ENCODE peak calls at places on chromosomes 1 and 21, in four cellular contexts. J, H, D and E are unnamed samples.
A peak's percentile ranks its signal among the peaks of the same experiment; 100 is the strongest.

GRCh38 chr1:87869563-87869962 is 540.9 kb downstream of the LMO4 start:
- DNase-seq in J (no peak), H (no peak), D (no peak), E (no peak)

GRCh38 chr1:20787100-20787774 is at the start of gene HP1BP3:
- DNase-seq in J (peak; percentile 76), H (peak; percentile 83), D (peak; percentile 82), E (peak; percentile 93)

GRCh38 chr1:14996133-14997050 is 157.2 kb upstream of the TMEM51 start:
- DNase-seq in J (no peak), H (no peak), D (peak; percentile 90), E (no peak)

GRCh38 chr21:45086342-45086958 is 12.1 kb downstream of the ADARB1 start:
- DNase-seq in J (no peak), H (no peak), D (peak; percentile 78), E (no peak)

GRCh38 chr21:42830456-42831455 is 48.6 kb downstream of the WDR4 start:
- DNase-seq in J (no peak), H (no peak), D (peak; percentile 49), E (no peak)

GRCh38 chr21:34333150-34333739 is 30.6 kb upstream of the KCNE2 start:
- DNase-seq in J (no peak), H (no peak), D (no peak), E (no peak)

GRCh38 chr1:241413386-241413785 is 56.4 kb upstream of the RGS7 start:
- DNase-seq in J (no peak), H (no peak), D (no peak), E (no peak)

GRCh38 chr1:168966217-168966616 is 140.3 kb upstream of the ATP1B1 start:
- DNase-seq in J (no peak), H (no peak), D (no peak), E (peak; percentile 6)

GRCh38 chr1:11920239-11920903 is 5.9 kb downstream of the KIAA2013 start:
- DNase-seq in J (no peak), H (no peak), D (no peak), E (no peak)

GRCh38 chr1:51936531-51936930 is 54.0 kb downstream of the RAB3B start:
- DNase-seq in J (no peak), H (no peak), D (no peak), E (no peak)

GRCh38 chr1:222418654-222419053 is 129.2 kb downstream of the HHIPL2 start:
- DNase-seq in J (no peak), H (no peak), D (no peak), E (no peak)

GRCh38 chr1:35637401-35637809 is 3.9 kb downstream of the PSMB2 start:
- DNase-seq in J (no peak), H (no peak), D (no peak), E (peak; percentile 79)

GRCh38 chr21:42030311-42030710 is 20.2 kb upstream of the ZBTB21 start:
- DNase-seq in J (no peak), H (no peak), D (no peak), E (no peak)

GRCh38 chr21:36097427-36098230 is 27.8 kb downstream of the CBR1 start:
- DNase-seq in J (no peak), H (no peak), D (no peak), E (no peak)

GRCh38 chr1:8361198-8361849 is 43.4 kb downstream of the SLC45A1 start:
- DNase-seq in J (no peak), H (no peak), D (no peak), E (no peak)

GRCh38 chr1:17011439-17012307 is at the start of gene ATP13A2:
- DNase-seq in J (peak; percentile 74), H (peak; percentile 69), D (peak; percentile 85), E (peak; percentile 62)

GRCh38 chr1:200307755-200308066 is 102.1 kb downstream of the ZNF281 start:
- DNase-seq in J (no peak), H (no peak), D (no peak), E (no peak)

GRCh38 chr1:10514490-10515235 is 39.9 kb downstream of the PEX14 start:
- DNase-seq in J (no peak), H (no peak), D (no peak), E (peak; percentile 98)

GRCh38 chr1:184379111-184379752 is 7.6 kb upstream of the C1orf21 start:
- DNase-seq in J (no peak), H (no peak), D (no peak), E (no peak)

GRCh38 chr1:164765557-164765956 is 206.6 kb downstream of the PBX1 start:
- DNase-seq in J (no peak), H (no peak), D (no peak), E (no peak)

GRCh38 chr1:147641695-147642592 is 28.4 kb downstream of the ACP6 start:
- DNase-seq in J (no peak), H (peak; percentile 53), D (peak; percentile 78), E (peak; percentile 50)

GRCh38 chr1:40096646-40096976 is 441 bp downstream of the PPT1 start:
- DNase-seq in J (no peak), H (no peak), D (no peak), E (peak; percentile 96)

GRCh38 chr1:221449801-221450470 is 292.0 kb downstream of the DUSP10 start:
- DNase-seq in J (no peak), H (no peak), D (no peak), E (no peak)

GRCh38 chr1:67817319-67817718 is 15.9 kb downstream of the GNG12 start:
- DNase-seq in J (no peak), H (no peak), D (no peak), E (no peak)

GRCh38 chr1:205012416-205013140 is 30.4 kb upstream of the CNTN2 start:
- DNase-seq in J (no peak), H (no peak), D (no peak), E (peak; percentile 58)

GRCh38 chr1:18642278-18643095 is 11.8 kb downstream of the PAX7 start:
- DNase-seq in J (no peak), H (no peak), D (no peak), E (no peak)

GRCh38 chr1:108962681-108963051 is 618 bp downstream of the CLCC1 start:
- DNase-seq in J (no peak), H (peak; percentile 41), D (peak; percentile 65), E (no peak)

GRCh38 chr1:233614173-233614742 is 352 bp downstream of the KCNK1 start:
- DNase-seq in J (no peak), H (peak; percentile 44), D (peak; percentile 61), E (peak; percentile 57)

GRCh38 chr21:37166733-37167132 is 93.7 kb downstream of the TTC3 start:
- DNase-seq in J (no peak), H (no peak), D (no peak), E (peak; percentile 42)

GRCh38 chr1:33181038-33181861 is 593 bp downstream of the TRIM62 start:
- DNase-seq in J (peak; percentile 14), H (peak; percentile 63), D (peak; percentile 77), E (peak; percentile 79)

GRCh38 chr1:248277876-248278275 is at the start of gene OR2T33:
- DNase-seq in J (no peak), H (no peak), D (no peak), E (no peak)

GRCh38 chr21:40386981-40387380 is 460.0 kb downstream of the DSCAM start:
- DNase-seq in J (no peak), H (no peak), D (no peak), E (no peak)